ENCODE peak calls at places on chromosome 11, in eight cellular contexts. L, O, A, K, S, Y, Z and Q are unnamed samples.

GRCh38 chr11:59206635-59207034 is 6.1 kb downstream of the MPEG1 start:
- DNase-seq in L (no peak), O (no peak), A (peak; percentile 34), K (no peak), S (no peak), Y (no peak), Z (peak; percentile 58), Q (peak; percentile 38)

GRCh38 chr11:28819741-28820140 is 711.6 kb downstream of the METTL15 start:
- DNase-seq in L (no peak), O (no peak), A (no peak), K (no peak), S (no peak), Y (no peak), Z (no peak), Q (no peak)

GRCh38 chr11:125338886-125339811 is 156.9 kb downstream of the FEZ1 start:
- DNase-seq in L (peak; percentile 41), O (no peak), A (no peak), K (no peak), S (no peak), Y (no peak), Z (peak; percentile 74), Q (no peak)

GRCh38 chr11:84408946-84409411 is 1122.8 kb upstream of the CCDC90B start:
- DNase-seq in L (no peak), O (no peak), A (no peak), K (no peak), S (no peak), Y (no peak), Z (peak; percentile 2), Q (no peak)

GRCh38 chr11:117037279-117037951 is 60.8 kb downstream of the SIK3 start:
- DNase-seq in L (no peak), O (no peak), A (no peak), K (no peak), S (no peak), Y (no peak), Z (peak; percentile 12), Q (no peak)

GRCh38 chr11:20253796-20254195 is 93.5 kb upstream of the DBX1 start:
- DNase-seq in L (no peak), O (no peak), A (no peak), K (no peak), S (no peak), Y (no peak), Z (no peak), Q (no peak)

GRCh38 chr11:13260963-13261599 is 16.5 kb upstream of the BMAL1 start:
- DNase-seq in L (no peak), O (no peak), A (peak; percentile 46), K (no peak), S (no peak), Y (no peak), Z (no peak), Q (peak; percentile 60)

GRCh38 chr11:5004429-5005274 is 10.0 kb downstream of the OR51L1 start:
- DNase-seq in L (peak; percentile 6), O (no peak), A (peak; percentile 53), K (no peak), S (no peak), Y (peak; percentile 4), Z (peak; percentile 82), Q (peak; percentile 50)

GRCh38 chr11:118530683-118531596 is at the start of gene TMEM25:
- DNase-seq in L (no peak), O (peak; percentile 89), A (no peak), K (peak; percentile 67), S (peak; percentile 66), Y (peak; percentile 75), Z (peak; percentile 53), Q (peak; percentile 49)

GRCh38 chr11:131486100-131486499 is 115.7 kb downstream of the NTM start:
- DNase-seq in L (no peak), O (no peak), A (no peak), K (no peak), S (no peak), Y (no peak), Z (no peak), Q (no peak)

GRCh38 chr11:126328444-126328843 is 24.6 kb downstream of the DCPS start:
- DNase-seq in L (no peak), O (no peak), A (no peak), K (no peak), S (no peak), Y (no peak), Z (no peak), Q (no peak)

GRCh38 chr11:57497303-57498247 is 17.9 kb downstream of the SLC43A1 start:
- DNase-seq in L (no peak), O (no peak), A (no peak), K (no peak), S (no peak), Y (no peak), Z (no peak), Q (no peak)